ENCODE peak calls at places on chromosome 22, in nine cellular contexts. T is substantia nigra, G is OCI-LY7, L is Daoy, W is midbrain, P is bronchial epithelial cell, O is LoVo, U is caudate nucleus, D is HFF-Myc. J is an unnamed sample.

GRCh38 chr22:43956805-43957463 is 1.7 kb downstream of the SAMM50 start:
- DNase-seq in T (no peak), G (no peak), L (no peak), W (no peak), P (no peak), O (no peak), U (no peak), D (no peak), J (no peak)

GRCh38 chr22:17540481-17540880 is 22.8 kb upstream of the SLC25A18 start:
- DNase-seq in T (no peak), G (no peak), L (no peak), W (no peak), P (no peak), O (no peak), U (no peak), D (no peak), J (no peak)

GRCh38 chr22:43884600-43885318 is 7.1 kb downstream of the PNPLA5 start:
- DNase-seq in T (peak), G (peak), L (peak), W (no peak), P (peak), O (peak), U (peak), D (no peak), J (peak)

GRCh38 chr22:20242393-20243175 is 25.5 kb downstream of the RTN4R start:
- DNase-seq in T (no peak), G (no peak), L (no peak), W (no peak), P (no peak), O (no peak), U (no peak), D (no peak), J (no peak)

GRCh38 chr22:21624120-21624879 is 5.5 kb downstream of the YDJC start:
- DNase-seq in T (no peak), G (peak), L (peak), W (no peak), P (no peak), O (no peak), U (no peak), D (no peak), J (no peak)

GRCh38 chr22:44894782-44895181 is 115.0 kb downstream of the PHF21B start:
- DNase-seq in T (no peak), G (no peak), L (no peak), W (no peak), P (no peak), O (no peak), U (no peak), D (no peak), J (no peak)

GRCh38 chr22:39174498-39175120 is 22.1 kb upstream of the CBX7 start:
- DNase-seq in T (no peak), G (peak), L (peak), W (peak), P (peak), O (peak), U (no peak), D (peak), J (peak)

GRCh38 chr22:19663821-19664325 is 50.4 kb upstream of the SEPTIN5 start:
- DNase-seq in T (no peak), G (no peak), L (peak), W (no peak), P (no peak), O (no peak), U (no peak), D (no peak), J (no peak)

GRCh38 chr22:29313126-29314071 is 2.1 kb downstream of the RASL10A start:
- DNase-seq in T (no peak), G (no peak), L (no peak), W (peak), P (no peak), O (no peak), U (no peak), D (no peak), J (peak)

GRCh38 chr22:26718905-26719304 is 61.5 kb downstream of the MIAT start:
- DNase-seq in T (no peak), G (no peak), L (peak), W (no peak), P (peak), O (peak), U (no peak), D (peak), J (no peak)

GRCh38 chr22:24834845-24835570 is 29.0 kb downstream of the SGSM1 start:
- DNase-seq in T (no peak), G (peak), L (no peak), W (no peak), P (peak), O (no peak), U (no peak), D (no peak), J (peak)

GRCh38 chr22:44578115-44578457 is 80.1 kb upstream of the RTL6 start:
- DNase-seq in T (no peak), G (no peak), L (no peak), W (no peak), P (no peak), O (no peak), U (no peak), D (no peak), J (no peak)

GRCh38 chr22:42318967-42319366 is 48.5 kb upstream of the TCF20 start:
- DNase-seq in T (no peak), G (no peak), L (no peak), W (no peak), P (no peak), O (no peak), U (no peak), D (no peak), J (no peak)

GRCh38 chr22:17988800-17989513 is 35.4 kb downstream of the MICAL3 start:
- DNase-seq in T (no peak), G (no peak), L (no peak), W (no peak), P (no peak), O (no peak), U (no peak), D (no peak), J (no peak)

GRCh38 chr22:30947821-30948454 is 20.6 kb downstream of the MORC2 start:
- DNase-seq in T (no peak), G (peak), L (no peak), W (peak), P (peak), O (peak), U (no peak), D (no peak), J (no peak)

GRCh38 chr22:30969532-30970355 is 679 bp downstream of the TUG1 start:
- DNase-seq in T (no peak), G (peak), L (peak), W (peak), P (peak), O (no peak), U (no peak), D (no peak), J (peak)

GRCh38 chr22:35463231-35463933 is 63.4 kb downstream of the MCM5 start:
- DNase-seq in T (no peak), G (no peak), L (no peak), W (no peak), P (no peak), O (no peak), U (no peak), D (no peak), J (no peak)

GRCh38 chr22:24451162-24451561 is 23.8 kb downstream of the ADORA2A start:
- DNase-seq in T (no peak), G (no peak), L (no peak), W (no peak), P (no peak), O (no peak), U (no peak), D (no peak), J (no peak)

GRCh38 chr22:37525073-37525745 is 6.0 kb upstream of the CARD10 start:
- DNase-seq in T (no peak), G (no peak), L (peak), W (no peak), P (peak), O (peak), U (no peak), D (peak), J (no peak)

GRCh38 chr22:17303840-17304779 is 65.2 kb upstream of the CECR2 start:
- DNase-seq in T (no peak), G (peak), L (peak), W (no peak), P (no peak), O (no peak), U (no peak), D (no peak), J (no peak)

GRCh38 chr22:45159652-45160462 is 3.9 kb upstream of the NUP50 start:
- DNase-seq in T (no peak), G (no peak), L (peak), W (no peak), P (peak), O (peak), U (no peak), D (no peak), J (no peak)

GRCh38 chr22:23815781-23816551 is 22.8 kb downstream of the DERL3 start:
- DNase-seq in T (no peak), G (no peak), L (no peak), W (peak), P (no peak), O (no peak), U (no peak), D (no peak), J (no peak)